ENCODE peak calls at places on chromosomes 4 and X, in seven cellular contexts. H is activated CD8-positive, alpha-beta memory T cell treated with anti-CD3 and anti-CD28 coated beads for 48 hours; U is left cardiac atrium; K is nephron progenitor cell; J is effector CD8-positive, alpha-beta T cell; V is occipital lobe; I is fibroblast of the conjunctiva. Q is an unnamed sample.

GRCh38 chr4:76305971-76306881 is at the start of gene STBD1:
- DNase-seq in V (peak), K (peak), I (peak), U (peak), H (peak), J (no peak), Q (peak)

GRCh38 chr4:119313237-119313636 is 8.7 kb downstream of the FABP2 start:
- DNase-seq in I (no peak), K (no peak), V (no peak), J (no peak), U (no peak), H (no peak), Q (no peak)

GRCh38 chrX:49166914-49167739 is 4.6 kb downstream of the MAGIX start:
- DNase-seq in J (peak), K (no peak), I (no peak), H (peak), U (peak), V (no peak), Q (no peak)

GRCh38 chrX:66074920-66075879 is 35.3 kb upstream of the VSIG4 start:
- DNase-seq in I (no peak), U (peak), J (peak), H (peak), V (no peak), K (no peak), Q (no peak)

GRCh38 chrX:106177106-106177981 is 9.2 kb downstream of the PWWP3B start:
- DNase-seq in V (peak), U (peak), J (no peak), H (no peak), K (peak), I (peak), Q (no peak)

GRCh38 chr4:140567722-140568121 is 1.0 kb downstream of the UCP1 start:
- DNase-seq in J (no peak), U (no peak), I (no peak), H (no peak), K (peak), V (no peak), Q (no peak)

GRCh38 chr4:173494013-173494970 is 35.7 kb downstream of the HAND2 start:
- DNase-seq in I (peak), J (peak), H (no peak), U (peak), V (no peak), K (peak), Q (peak)

GRCh38 chr4:53563824-53564223 is 27.5 kb downstream of the LNX1 start:
- DNase-seq in J (no peak), K (no peak), I (no peak), U (no peak), V (peak), H (no peak), Q (peak)

GRCh38 chrX:47313056-47313455 is 57.3 kb upstream of the ZNF157 start:
- DNase-seq in J (no peak), H (no peak), I (no peak), K (no peak), V (no peak), U (peak), Q (no peak)

GRCh38 chrX:10508891-10509290 is 111.5 kb downstream of the MID1 start:
- DNase-seq in U (no peak), I (no peak), H (no peak), V (no peak), J (no peak), K (no peak), Q (no peak)

GRCh38 chrX:6041630-6042029 is 187.0 kb downstream of the NLGN4X start:
- DNase-seq in H (no peak), U (no peak), K (no peak), V (no peak), I (no peak), J (no peak), Q (no peak)

GRCh38 chr4:48906283-48907173 is at the start of gene OCIAD2:
- DNase-seq in H (peak), U (peak), J (peak), V (peak), I (no peak), K (peak), Q (no peak)

GRCh38 chr4:9703391-9703790 is 78.0 kb upstream of the DRD5 start:
- DNase-seq in V (no peak), U (peak), H (peak), J (peak), I (no peak), K (peak), Q (no peak)

GRCh38 chr4:26212528-26212927 is 108.3 kb upstream of the RBPJ start:
- DNase-seq in H (no peak), I (no peak), V (no peak), U (no peak), K (no peak), J (no peak), Q (no peak)

GRCh38 chr4:41719417-41719816 is 29.1 kb downstream of the PHOX2B start:
- DNase-seq in V (no peak), J (no peak), I (no peak), H (no peak), U (no peak), K (no peak), Q (no peak)

GRCh38 chr4:25890653-25891485 is 23.2 kb upstream of the SMIM20 start:
- DNase-seq in J (no peak), K (no peak), V (no peak), I (no peak), H (no peak), U (no peak), Q (no peak)

GRCh38 chr4:131603705-131604104 is 1545.4 kb upstream of the PCDH10 start:
- DNase-seq in J (no peak), U (no peak), V (no peak), H (no peak), K (no peak), I (no peak), Q (no peak)

GRCh38 chr4:7518871-7519637 is 84.3 kb upstream of the PSAPL1 start:
- DNase-seq in J (no peak), U (peak), V (peak), H (no peak), I (no peak), K (no peak), Q (no peak)

GRCh38 chr4:151807220-151807619 is 46.4 kb upstream of the GATB start:
- DNase-seq in K (no peak), J (no peak), V (no peak), I (no peak), H (no peak), U (peak), Q (no peak)

GRCh38 chrX:16989750-16990149 is 43.3 kb downstream of the REPS2 start:
- DNase-seq in K (no peak), I (no peak), U (no peak), J (no peak), V (no peak), H (no peak), Q (no peak)

Q was measured in AG04450.